ENCODE peak calls at places on chromosomes 5 and 9, in seven cellular contexts. B is AG09319, X is HCT116, T is AG04450, W is HTR-8/SVneo, Z is cardiac muscle cell, V is T-helper 2 cell. K is an unnamed sample.
A peak's percentile ranks its signal among the peaks of the same experiment; 100 is the strongest.

GRCh38 chr5:15037247-15037908 is 165.8 kb upstream of the ANKH start:
- DNase-seq in B (no peak), X (no peak), T (no peak), W (no peak), Z (no peak), V (no peak), K (no peak)

GRCh38 chr9:16139781-16140180 is 586.9 kb downstream of the CCDC171 start:
- DNase-seq in B (no peak), X (no peak), T (no peak), W (no peak), Z (peak; percentile 45), V (no peak), K (no peak)

GRCh38 chr5:147388171-147388977 is 121.5 kb downstream of the DPYSL3 start:
- DNase-seq in B (no peak), X (no peak), T (no peak), W (no peak), Z (no peak), V (no peak), K (no peak)

GRCh38 chr5:91031396-91031741 is 351.7 kb downstream of the ARRDC3 start:
- DNase-seq in B (no peak), X (no peak), T (no peak), W (no peak), Z (no peak), V (no peak), K (no peak)

GRCh38 chr5:65624570-65625555 is at the start of the genes SHLD3 and TRAPPC13:
- DNase-seq in B (peak; percentile 56), X (peak; percentile 85), T (peak; percentile 67), W (peak; percentile 72), Z (peak; percentile 90), V (peak; percentile 89), K (peak; percentile 98)

GRCh38 chr5:103772248-103772647 is 209.7 kb upstream of the NUDT12 start:
- DNase-seq in B (no peak), X (no peak), T (no peak), W (no peak), Z (no peak), V (no peak), K (no peak)

GRCh38 chr5:1297243-1297642 is 2.4 kb upstream of the TERT start:
- DNase-seq in B (no peak), X (no peak), T (no peak), W (no peak), Z (no peak), V (no peak), K (no peak)

GRCh38 chr5:174384509-174384947 is 339.0 kb downstream of the NSG2 start:
- DNase-seq in B (peak; percentile 44), X (no peak), T (peak; percentile 55), W (no peak), Z (peak; percentile 90), V (no peak), K (no peak)

GRCh38 chr5:16574789-16575785 is 41.7 kb downstream of the RETREG1 start:
- DNase-seq in B (peak; percentile 47), X (no peak), T (peak; percentile 47), W (peak; percentile 45), Z (peak; percentile 46), V (no peak), K (no peak)

GRCh38 chr5:68214472-68215207 is 916 bp upstream of the PIK3R1 start:
- DNase-seq in B (no peak), X (no peak), T (no peak), W (peak; percentile 56), Z (peak; percentile 30), V (no peak), K (no peak)

K was measured in SW 1271.